ENCODE peak calls at places on chromosomes 13 and 19, in four cellular contexts. P is A549, O is K562, N is right lobe of liver. M is an unnamed sample.

GRCh38 chr19:16938211-16938610 is 49.4 kb downstream of the F2RL3 start:
- DNase-seq in P (no peak), O (no peak), N (no peak), M (no peak)

GRCh38 chr19:23917856-23918255 is 3.2 kb downstream of the ZNF726 start:
- DNase-seq in P (no peak), O (no peak), N (no peak), M (no peak)

GRCh38 chr13:34913040-34913439 is 29.0 kb upstream of the NBEA start:
- DNase-seq in P (no peak), O (no peak), N (no peak), M (no peak)

GRCh38 chr19:53254451-53255341 is at the start of gene ZNF677:
- DNase-seq in P (no peak), O (peak), N (peak), M (peak)

GRCh38 chr13:113121183-113121927 is 1.2 kb upstream of the F10 start:
- DNase-seq in P (no peak), O (no peak), N (peak), M (no peak)

GRCh38 chr13:49046002-49046401 is 70.3 kb downstream of the FNDC3A start:
- DNase-seq in P (no peak), O (no peak), N (no peak), M (no peak)

GRCh38 chr19:16325671-16326400 is 1.2 kb downstream of the KLF2 start:
- DNase-seq in P (no peak), O (no peak), N (peak), M (peak)

GRCh38 chr13:42878721-42879120 is 97.3 kb downstream of the FAM216B start:
- DNase-seq in P (no peak), O (no peak), N (no peak), M (no peak)

GRCh38 chr19:36054733-36055686 is at the start of gene WDR62:
- DNase-seq in P (peak), O (peak), N (peak), M (peak)

GRCh38 chr13:75356426-75356825 is 125.5 kb downstream of the TBC1D4 start:
- DNase-seq in P (no peak), O (no peak), N (no peak), M (no peak)

GRCh38 chr13:62875118-62875640 is 1459.5 kb upstream of the PCDH20 start:
- DNase-seq in P (no peak), O (no peak), N (no peak), M (no peak)

GRCh38 chr13:90594694-90595093 is 752.8 kb upstream of the MIR17HG start:
- DNase-seq in P (no peak), O (no peak), N (no peak), M (no peak)

GRCh38 chr19:12938536-12939291 is at the start of gene CALR:
- DNase-seq in P (no peak), O (peak), N (no peak), M (peak)

GRCh38 chr13:72246396-72246795 is 379.4 kb upstream of the DACH1 start:
- DNase-seq in P (no peak), O (no peak), N (no peak), M (no peak)

GRCh38 chr19:35313614-35314013 is 15.4 kb upstream of the CD22 start:
- DNase-seq in P (no peak), O (peak), N (no peak), M (no peak)

DNA sequence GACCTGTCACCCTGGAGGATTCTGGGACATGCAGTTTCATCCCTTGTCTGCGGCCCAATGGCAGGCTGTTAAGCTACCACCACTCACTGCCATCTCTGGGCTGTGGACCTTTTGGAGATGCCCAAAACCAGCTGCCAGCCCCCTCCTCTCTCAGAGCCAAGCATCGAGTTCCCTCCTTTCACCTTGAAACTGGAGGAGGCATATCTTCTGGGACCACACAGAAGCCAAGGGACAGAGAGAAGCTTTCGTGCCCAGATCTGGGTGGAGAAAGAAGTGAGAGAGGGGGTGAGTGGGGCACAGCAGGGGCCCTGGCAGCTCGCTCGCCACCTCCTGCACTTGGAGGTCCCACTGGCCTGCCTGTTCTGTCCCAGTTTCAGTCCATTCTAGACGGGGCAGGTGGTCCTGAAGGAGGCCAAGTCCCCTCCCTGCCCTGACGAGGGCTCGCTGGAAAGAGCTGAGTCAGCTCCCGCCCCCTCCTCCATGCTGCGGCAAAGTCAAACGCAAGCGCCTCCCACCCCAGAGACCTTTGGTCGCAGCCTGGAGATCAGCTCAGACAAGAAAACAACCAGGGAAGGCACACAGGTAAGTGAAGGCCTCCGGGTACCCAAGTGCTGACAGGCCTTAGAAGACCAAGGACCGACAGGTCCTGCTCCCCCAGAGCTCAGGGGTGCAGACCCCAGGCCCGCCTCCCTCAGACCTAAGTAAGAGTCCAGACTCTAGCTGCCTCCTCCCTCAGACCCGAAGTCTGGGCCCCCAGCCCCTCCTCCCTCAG is 3.8 kb downstream of the BCAT2 start:
- DNase-seq in P (no peak), O (peak), N (peak), M (no peak)
- TF ChIP-seq POLR2A in P (no peak), O (no peak), N (peak), M (no peak)

GRCh38 chr13:74032325-74032724 is 101.9 kb downstream of the KLF12 start:
- DNase-seq in P (no peak), O (no peak), N (no peak), M (no peak)
- H3K27ac ChIP-seq in P (no peak), O (no peak), N (no peak), M (no peak)

DNA sequence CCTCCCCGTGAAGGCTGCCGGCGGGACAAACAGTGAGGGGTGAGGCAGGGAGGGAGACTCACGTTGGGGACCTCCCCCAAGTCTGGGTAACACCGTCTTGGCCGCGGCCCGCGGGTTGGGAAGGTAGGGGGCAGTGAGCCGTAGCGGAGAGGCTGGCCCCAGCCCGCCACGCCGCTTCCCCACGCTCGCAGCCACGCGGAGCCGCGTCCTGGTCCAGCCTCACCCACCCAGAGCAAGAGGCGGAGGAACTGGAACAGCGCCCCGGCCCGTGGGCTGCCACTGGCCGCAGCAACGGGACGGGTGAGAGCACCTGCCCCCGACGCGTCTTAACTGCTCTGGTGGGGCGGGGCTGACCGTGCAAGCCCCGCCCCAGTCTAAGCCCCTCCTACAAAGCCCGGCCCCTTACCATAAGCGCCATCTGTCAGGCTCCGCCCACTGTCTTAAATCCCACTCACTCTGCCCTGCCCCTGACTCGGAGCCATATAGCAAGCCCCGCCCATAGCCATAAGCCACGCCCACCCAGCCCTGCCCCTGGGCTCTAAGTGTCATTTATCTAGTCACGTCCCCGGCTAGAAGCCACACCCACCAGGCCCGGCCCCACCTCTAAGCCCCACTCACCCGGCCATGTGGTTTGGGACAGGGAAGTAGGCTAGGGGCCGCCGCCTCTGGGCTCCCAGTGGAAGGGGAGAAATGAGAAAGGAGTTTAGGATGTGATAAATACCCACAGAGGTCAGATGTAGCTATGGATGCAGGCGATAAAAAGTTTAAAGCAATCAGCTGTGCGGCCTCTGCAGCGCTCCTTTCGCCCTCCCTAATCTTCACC is 2.1 kb upstream of the CCL25 start:
- DNase-seq in P (peak), O (peak), N (peak), M (peak)
- TF ChIP-seq POLR2A in P (no peak), O (peak), N (no peak), M (no peak)

DNA sequence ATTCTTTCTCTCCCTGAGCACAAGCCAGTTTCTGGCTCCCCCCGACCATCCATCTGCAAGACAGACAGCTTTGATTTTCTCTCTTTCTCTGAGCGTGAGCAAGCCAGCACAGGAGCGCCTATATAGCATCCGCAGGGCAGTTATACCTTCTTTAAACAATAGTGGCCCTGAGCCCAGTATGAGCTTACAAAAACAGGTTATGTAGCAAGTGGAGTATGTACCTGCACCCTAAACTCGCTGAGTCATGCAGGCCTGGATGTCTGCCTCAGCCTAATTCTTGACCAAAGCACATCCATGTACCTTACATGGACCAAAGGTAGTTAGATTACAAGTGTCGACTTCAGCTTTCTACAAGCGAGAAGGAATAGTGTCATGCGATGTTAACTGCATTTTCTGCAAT is 61.7 kb downstream of the RAP2A start:
- DNase-seq in P (no peak), O (no peak), N (no peak), M (no peak)
- H3K27ac ChIP-seq in P (no peak), O (no peak), N (no peak), M (no peak)

DNA sequence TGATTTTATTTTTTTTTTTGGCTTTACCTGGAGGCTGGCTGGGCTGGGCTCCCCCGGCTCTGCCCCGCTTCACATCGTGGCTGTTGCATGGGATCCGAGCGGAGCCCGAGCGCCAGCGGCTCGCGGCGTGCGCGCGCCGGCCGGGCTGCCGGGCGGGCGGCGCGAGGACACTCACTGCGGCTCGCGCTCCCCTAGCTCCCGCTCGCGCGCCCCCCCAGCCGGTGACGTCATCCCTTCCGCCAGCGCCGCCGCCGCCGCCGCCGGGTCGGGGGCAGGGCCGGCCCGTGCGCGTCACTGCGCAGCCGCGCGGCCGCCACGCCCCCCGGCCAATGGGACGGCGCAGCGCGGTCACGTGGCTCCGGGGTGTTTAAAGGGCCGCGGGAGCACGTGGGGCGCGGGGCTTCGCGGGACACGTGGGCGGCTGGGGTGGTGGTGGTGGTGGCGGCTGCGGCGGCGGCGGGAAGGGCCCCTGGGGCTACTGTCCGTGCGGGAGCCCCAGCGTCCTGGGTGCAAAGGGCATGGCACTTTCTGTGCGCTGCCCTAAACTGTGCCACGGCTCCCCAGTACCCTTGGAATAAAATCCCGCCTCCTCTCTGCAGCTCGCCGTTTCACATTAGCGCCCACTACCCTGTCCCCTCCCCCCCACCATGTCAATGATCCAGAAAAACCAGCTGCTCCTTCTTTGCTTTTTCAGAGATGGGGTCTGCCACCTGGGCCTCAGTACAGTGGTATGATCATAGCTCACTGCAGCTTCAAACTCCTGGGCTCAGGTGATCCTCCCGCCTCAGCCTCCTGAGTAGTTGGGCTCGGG is at the start of gene PTPRS:
- DNase-seq in P (peak), O (peak), N (peak), M (peak)
- TF ChIP-seq POLR2A in P (peak), O (no peak), N (no peak), M (no peak)